ENCODE peak calls at places on chromosomes 12 and 14, in seven cellular contexts. M is activated T-helper 1 cell treated with anti-CD3 and anti-CD28 coated beads, Interleukin-2, amount 50 U/mL, for 16 hours; F is fibroblast of gingiva; Z is HEK293T; A is left colon; K is uterus; D is mesenchymal stem cell. T is an unnamed sample.

GRCh38 chr14:25516838-25517237 is 466.9 kb upstream of the STXBP6 start:
- DNase-seq in M (no peak), F (no peak), Z (no peak), A (no peak), K (no peak), D (no peak), T (no peak)

GRCh38 chr12:2879853-2880252 is 2.8 kb downstream of the RHNO1 start:
- DNase-seq in M (no peak), F (no peak), Z (no peak), A (no peak), K (no peak), D (no peak), T (no peak)

GRCh38 chr12:103444983-103445382 is 50.8 kb downstream of the C12orf42 start:
- DNase-seq in M (no peak), F (no peak), Z (no peak), A (no peak), K (no peak), D (no peak), T (no peak)

GRCh38 chr12:56808954-56809353 is 45.8 kb downstream of the HSD17B6 start:
- DNase-seq in M (no peak), F (no peak), Z (no peak), A (no peak), K (no peak), D (peak), T (no peak)

GRCh38 chr12:58288191-58288590 is 346.8 kb downstream of the ATP23 start:
- DNase-seq in M (no peak), F (peak), Z (no peak), A (no peak), K (no peak), D (no peak), T (no peak)

GRCh38 chr12:18798445-18799139 is 60.7 kb downstream of the CAPZA3 start:
- DNase-seq in M (no peak), F (no peak), Z (no peak), A (no peak), K (no peak), D (no peak), T (no peak)

GRCh38 chr14:54916061-54916460 is 13.4 kb upstream of the GCH1 start:
- DNase-seq in M (no peak), F (no peak), Z (no peak), A (no peak), K (no peak), D (no peak), T (no peak)

GRCh38 chr14:23478109-23478698 is 8.7 kb downstream of the NGDN start:
- DNase-seq in M (peak), F (peak), Z (peak), A (peak), K (peak), D (peak), T (peak)

GRCh38 chr12:10722502-10722904 is 620 bp downstream of the YBX3 start:
- DNase-seq in M (peak), F (peak), Z (peak), A (peak), K (peak), D (peak), T (peak)

GRCh38 chr12:109797905-109798669 is 35.1 kb downstream of the TRPV4 start:
- DNase-seq in M (no peak), F (no peak), Z (peak), A (no peak), K (no peak), D (no peak), T (no peak)

GRCh38 chr14:92704036-92704804 is 44.2 kb downstream of the LGMN start:
- DNase-seq in M (no peak), F (no peak), Z (no peak), A (no peak), K (no peak), D (no peak), T (no peak)

GRCh38 chr12:91432079-91432478 is 249.5 kb upstream of the DCN start:
- DNase-seq in M (no peak), F (no peak), Z (no peak), A (no peak), K (no peak), D (peak), T (no peak)

GRCh38 chr14:101492716-101493115 is 68.6 kb upstream of the DIO3 start:
- DNase-seq in M (no peak), F (no peak), Z (no peak), A (no peak), K (peak), D (no peak), T (peak)

GRCh38 chr12:100251917-100252316 is 15.0 kb downstream of the DEPDC4 start:
- DNase-seq in M (no peak), F (no peak), Z (no peak), A (no peak), K (no peak), D (no peak), T (no peak)

GRCh38 chr14:93114713-93115068 is 1.0 kb downstream of the ITPK1 start:
- DNase-seq in M (no peak), F (no peak), Z (no peak), A (peak), K (peak), D (no peak), T (no peak)

T was measured in right atrium auricular region.